ENCODE peak calls at places on chromosomes 2 and 18, in ten cellular contexts. O, U, W, X, J, Z, P, B, F and I are unnamed samples.

GRCh38 chr18:25099838-25100393 is 252.1 kb downstream of the ZNF521 start:
- DNase-seq in W (peak; percentile 50), J (no peak), P (no peak), F (no peak), U (peak; percentile 40), B (no peak), Z (no peak), O (no peak), X (no peak), I (no peak)

GRCh38 chr2:86785456-86785855 is 5.3 kb downstream of the CD8A start:
- DNase-seq in F (no peak), W (no peak), X (no peak), U (no peak), P (no peak), J (no peak), B (no peak), O (peak; percentile 82), Z (no peak), I (no peak)

GRCh38 chr18:37400832-37401231 is 164.8 kb downstream of the CELF4 start:
- DNase-seq in F (no peak), Z (no peak), X (no peak), P (no peak), W (no peak), J (no peak), O (no peak), B (no peak), U (no peak), I (no peak)

GRCh38 chr2:170869036-170869435 is 52.3 kb downstream of the GAD1 start:
- DNase-seq in W (no peak), P (no peak), O (no peak), X (no peak), B (no peak), U (no peak), F (no peak), J (no peak), Z (no peak), I (no peak)

GRCh38 chr2:98502556-98503335 is 58.1 kb downstream of the INPP4A start:
- DNase-seq in X (no peak), F (peak; percentile 38), O (no peak), B (no peak), Z (no peak), P (no peak), U (peak; percentile 51), W (no peak), J (no peak), I (no peak)

GRCh38 chr2:70709275-70709674 is 58.7 kb downstream of the ADD2 start:
- DNase-seq in Z (no peak), O (no peak), P (no peak), U (no peak), X (no peak), J (no peak), F (no peak), W (no peak), B (no peak), I (no peak)

GRCh38 chr2:102147935-102148334 is 5.4 kb downstream of the IL1R1 start:
- DNase-seq in Z (no peak), P (no peak), X (no peak), B (no peak), O (no peak), W (no peak), U (peak; percentile 34), F (no peak), J (no peak), I (no peak)

GRCh38 chr2:198448803-198449202 is 644.4 kb downstream of the PLCL1 start:
- DNase-seq in X (no peak), W (no peak), O (no peak), B (no peak), Z (no peak), P (no peak), J (no peak), F (no peak), U (no peak), I (no peak)

DNA sequence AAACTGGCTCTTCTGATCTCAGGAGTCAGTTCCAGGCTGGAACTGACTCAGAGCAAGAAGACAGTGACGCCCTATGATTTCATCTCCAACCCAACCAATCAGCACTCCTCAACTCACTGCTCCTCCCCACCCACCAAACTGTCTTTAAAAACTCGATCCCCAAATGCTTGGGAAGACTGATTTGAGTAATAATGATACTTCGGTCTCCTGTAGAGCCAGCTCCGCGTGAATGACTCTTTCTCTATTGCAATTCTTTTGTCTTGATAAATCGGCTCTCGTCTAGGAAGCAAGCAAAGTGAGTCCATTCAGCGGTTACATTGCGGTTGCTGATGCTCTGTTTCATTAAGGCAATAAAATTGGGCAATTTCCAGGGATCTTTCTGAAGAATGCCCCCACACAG is 1025.3 kb upstream of the CNTNAP5 start:
- DNase-seq in J (no peak), W (no peak), X (no peak), Z (no peak), F (peak; percentile 61), U (no peak), B (no peak), P (peak; percentile 75), O (no peak), I (no peak)
- H3K4me3 ChIP-seq in J (no peak overlapping the region), W (no peak overlapping the region), X (no peak overlapping the region), Z (no peak overlapping the region), F (no peak overlapping the region), U (no peak overlapping the region), B (no peak overlapping the region), P (peak overlapping the region; percentile 24), O (no peak overlapping the region), I (no peak overlapping the region)

DNA sequence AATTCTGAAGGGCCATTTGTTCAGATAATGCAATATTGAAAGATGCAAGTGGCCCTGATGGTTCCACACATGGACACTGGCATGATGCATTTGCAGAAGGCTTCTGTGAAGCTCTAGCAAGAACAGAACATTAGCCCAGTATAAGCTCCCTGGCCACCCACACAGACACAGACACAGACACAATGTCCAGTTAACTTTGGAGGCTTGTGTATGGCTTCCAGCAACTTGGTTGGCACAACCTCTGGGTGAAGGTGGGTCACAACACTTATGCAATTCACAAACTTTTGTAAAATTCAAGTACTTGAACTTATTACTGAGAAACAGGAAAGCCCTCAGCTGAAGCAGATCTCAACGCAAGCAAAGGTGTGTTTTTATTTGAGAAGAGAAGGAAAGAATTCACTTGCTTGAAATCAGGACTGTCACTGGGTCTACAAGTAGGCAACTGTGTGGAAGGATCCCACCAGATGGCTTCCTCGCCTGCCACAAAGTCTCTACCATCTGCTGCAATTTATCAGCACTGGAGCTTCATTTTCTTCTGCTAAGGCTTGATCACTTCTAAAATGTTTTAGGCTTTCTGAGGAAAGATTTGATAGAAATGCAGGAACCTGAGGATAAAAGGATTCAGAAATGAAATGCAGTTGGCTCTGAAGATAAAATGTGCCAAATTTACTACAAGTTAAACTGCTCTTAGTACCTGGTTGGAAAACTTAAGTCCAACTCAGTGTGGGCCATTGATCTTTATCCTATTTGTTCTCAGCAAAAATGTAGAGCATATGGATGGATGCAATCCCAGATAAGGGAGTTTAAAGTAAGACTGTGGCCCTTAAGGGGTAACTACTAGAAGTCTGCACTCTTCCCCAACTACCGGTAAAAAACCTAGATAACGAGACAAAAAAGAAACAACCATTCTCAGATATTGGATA is 63.6 kb downstream of the MDH1 start:
- DNase-seq in O (no peak), X (no peak), B (no peak), Z (no peak), U (no peak), F (no peak), W (no peak), P (no peak), J (no peak), I (no peak)
- H3K4me1 ChIP-seq in O (no peaks in the 10 kb centered on the region), X (no peaks in the 10 kb centered on the region), B (no peaks in the 10 kb centered on the region), Z (no peaks in the 10 kb centered on the region), U (no peaks in the 10 kb centered on the region), F (no peaks in the 10 kb centered on the region), W (no peaks in the 10 kb centered on the region), P (no peaks in the 10 kb centered on the region), J (no peaks in the 10 kb centered on the region), I (no peaks in the 10 kb centered on the region)

DNA sequence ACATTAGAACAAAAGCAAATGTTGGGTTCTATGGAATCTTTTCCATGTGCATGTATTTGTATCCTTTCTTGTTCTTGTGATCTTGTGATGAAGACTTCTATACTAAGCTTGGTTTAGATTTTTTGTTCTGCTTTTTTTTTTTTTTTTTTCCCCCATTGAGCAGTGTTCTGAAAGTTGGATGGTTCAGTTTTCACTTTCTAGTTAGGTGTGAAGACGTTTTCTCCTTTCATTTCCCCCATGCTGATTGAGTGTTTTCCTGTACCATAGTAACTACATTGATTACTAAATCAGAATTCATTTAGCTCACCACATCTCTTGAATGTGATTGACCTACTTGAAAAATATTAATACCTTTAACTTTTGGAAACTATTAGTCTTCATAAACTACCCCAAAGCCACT is 34.1 kb downstream of the NOP58 start:
- DNase-seq in P (no peak), Z (no peak), F (no peak), O (no peak), B (no peak), X (no peak), U (no peak), W (no peak), J (no peak), I (no peak)
- H3K36me3 ChIP-seq in P (peaks cover 70% of the 10 kb centered on the region), Z (peaks cover 94% of the 10 kb centered on the region), F (peaks cover 94% of the 10 kb centered on the region), O (peaks cover 49% of the 10 kb centered on the region), B (peaks cover 78% of the 10 kb centered on the region), X (no peaks in the 10 kb centered on the region), U (peaks cover 34% of the 10 kb centered on the region), W (no peaks in the 10 kb centered on the region), J (peaks cover 100% of the 10 kb centered on the region), I (peaks cover 72% of the 10 kb centered on the region)

DNA sequence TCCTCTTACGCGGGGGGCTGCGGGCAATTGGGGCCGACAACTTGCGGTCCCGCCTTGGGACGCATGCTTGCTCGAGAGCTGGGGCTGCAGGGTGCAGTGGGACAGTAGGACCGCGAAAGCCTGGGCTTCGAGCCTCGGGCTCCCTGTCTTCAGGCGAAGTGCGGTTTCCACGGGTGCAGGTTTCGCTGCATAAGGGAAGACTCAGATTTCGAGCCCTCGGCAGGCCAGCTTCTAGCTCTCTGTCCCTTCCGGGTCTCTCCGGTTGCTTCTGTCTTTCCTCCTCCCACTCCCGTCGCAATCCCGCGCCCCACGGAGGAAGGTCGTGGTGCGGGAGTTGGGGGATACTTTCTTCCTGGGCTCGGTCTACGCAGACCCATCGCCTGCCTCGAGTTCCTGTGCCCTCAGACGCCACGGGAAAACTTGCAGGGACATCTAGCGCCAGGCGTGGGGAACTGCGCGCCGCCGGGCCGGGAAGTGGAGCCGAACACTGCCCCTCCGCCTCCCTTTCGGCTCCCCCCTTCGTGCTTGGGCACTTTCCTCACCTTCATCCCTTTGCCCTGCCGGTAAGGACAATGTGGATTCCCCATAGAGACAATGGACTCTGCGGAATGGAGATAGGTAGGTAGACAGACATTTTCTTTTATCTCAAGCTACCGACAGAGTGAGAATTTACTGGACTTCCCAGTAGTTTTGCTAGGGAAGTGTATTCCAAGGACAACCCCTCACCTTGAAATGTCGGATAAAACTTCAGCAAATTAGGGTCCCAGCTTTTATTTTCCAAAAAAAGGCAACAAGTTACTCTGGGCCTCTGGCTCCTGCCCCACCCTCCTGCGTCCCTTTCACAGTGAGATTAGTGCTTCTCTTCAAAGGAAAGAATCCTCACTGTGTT is 4.2 kb upstream of the HOXD13 start:
- DNase-seq in P (peak; percentile 76), F (no peak), B (no peak), W (no peak), J (peak; percentile 77), U (peak; percentile 23), X (peak; percentile 51), O (no peak), Z (peak; percentile 98), I (no peak)
- H3K4me3 ChIP-seq in P (peak overlapping the region; percentile 41), F (peak overlapping the region; percentile 76), B (peak overlapping the region; percentile 45), W (no peak overlapping the region), J (no peak overlapping the region), U (peak overlapping the region; percentile 31), X (no peak overlapping the region), O (no peak overlapping the region), Z (peak overlapping the region; percentile 54), I (no peak overlapping the region)

DNA sequence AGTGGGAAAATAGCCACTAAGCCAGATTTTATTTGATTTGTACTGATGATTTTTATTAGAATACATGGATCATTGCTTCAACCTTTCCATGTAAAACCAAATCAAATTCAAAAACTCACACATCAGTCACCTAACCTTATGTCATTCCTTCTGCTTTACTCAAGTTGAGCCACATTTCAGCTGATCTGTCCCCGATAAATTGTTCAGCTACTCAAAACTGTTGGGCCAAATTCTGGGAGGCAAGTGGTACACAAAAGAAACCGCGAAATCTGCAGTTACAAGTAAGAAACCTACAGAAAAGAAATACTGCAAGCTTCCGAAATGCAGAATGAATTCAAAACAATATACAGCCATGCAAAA is 109.7 kb downstream of the TCF4 start:
- DNase-seq in B (no peak), P (no peak), X (no peak), Z (no peak), O (no peak), W (no peak), F (no peak), U (peak; percentile 18), J (no peak), I (no peak)
- H3K4me1 ChIP-seq in B (no peaks in the 10 kb centered on the region), P (peaks cover 25% of the 10 kb centered on the region), X (no peaks in the 10 kb centered on the region), Z (peaks cover 12% of the 10 kb centered on the region), O (no peaks in the 10 kb centered on the region), W (no peaks in the 10 kb centered on the region), F (no peaks in the 10 kb centered on the region), U (peaks cover 3% of the 10 kb centered on the region), J (no peaks in the 10 kb centered on the region), I (peaks cover 18% of the 10 kb centered on the region)